ENCODE peak calls at places on chromosomes 6 and 20, in eight cellular contexts. P is NCI-H1694 treated with DMSO at 0.1 percent for 48 hours, H is ovary, D is GM19239, J is NCI-H1105 treated with DMSO at 0.1 percent for 48 hours, N is RPMI7951, M is H7, X is activated T-helper 1 cell treated with Interleukin-2 at 50 U/mL for 16 hours. T is an unnamed sample.

GRCh38 chr6:126848119-126848518 is 270.4 kb upstream of the RSPO3 start:
- DNase-seq in M (no peak), N (no peak), D (no peak), P (no peak), J (peak), H (no peak), X (no peak), T (no peak)

GRCh38 chr20:49909499-49910339 is 5.6 kb downstream of the SPATA2 start:
- DNase-seq in J (no peak), N (no peak), H (no peak), P (no peak), M (peak), D (no peak), X (no peak), T (no peak)

GRCh38 chr6:44795326-44795725 is 407.8 kb downstream of the CDC5L start:
- DNase-seq in M (no peak), J (no peak), N (no peak), D (no peak), H (no peak), P (no peak), X (no peak), T (no peak)

GRCh38 chr20:32823078-32823477 is 3.3 kb downstream of the MAPRE1 start:
- DNase-seq in H (no peak), X (no peak), M (peak), J (no peak), N (peak), D (no peak), P (no peak), T (no peak)

GRCh38 chr6:157403684-157404051 is 22.7 kb downstream of the ZDHHC14 start:
- DNase-seq in D (no peak), J (no peak), N (no peak), P (no peak), X (no peak), H (no peak), M (no peak), T (no peak)

GRCh38 chr20:43529051-43529450 is 21.6 kb downstream of the L3MBTL1 start:
- DNase-seq in X (no peak), P (no peak), N (no peak), J (no peak), D (no peak), M (no peak), H (no peak), T (no peak)

GRCh38 chr6:152309648-152310047 is 327.5 kb downstream of the SYNE1 start:
- DNase-seq in X (peak), N (no peak), D (no peak), J (no peak), M (peak), P (no peak), H (no peak), T (no peak)

GRCh38 chr20:39259010-39259803 is 297.1 kb downstream of the DHX35 start:
- DNase-seq in P (peak), H (no peak), X (no peak), J (no peak), D (no peak), M (no peak), N (no peak), T (no peak)

GRCh38 chr6:145880361-145880760 is 65.8 kb upstream of the FBXO30 start:
- DNase-seq in H (no peak), P (no peak), N (no peak), X (no peak), D (no peak), J (no peak), M (no peak), T (no peak)

T was measured in C1 segment of cervical spinal cord.